ENCODE peak calls at places on chromosomes 5 and 9, in seven cellular contexts. I is adrenal gland; K is tibial nerve; T is foreskin fibroblast; Z is PC-9; U is CD4-positive, CD25-positive, alpha-beta regulatory T cell; G is fibroblast of the aortic adventitia. N is an unnamed sample.

GRCh38 chr5:14258840-14259239 is 115.7 kb downstream of the TRIO start:
- DNase-seq in I (no peak), U (no peak), G (no peak), Z (no peak), T (no peak), K (no peak), N (no peak)

GRCh38 chr5:132059043-132059695 is 1.3 kb upstream of the IL3 start:
- DNase-seq in Z (no peak), G (no peak), I (peak), U (peak), K (no peak), T (no peak), N (peak)

GRCh38 chr5:14242447-14242846 is 99.3 kb downstream of the TRIO start:
- DNase-seq in T (no peak), U (no peak), K (no peak), Z (no peak), I (no peak), G (no peak), N (no peak)

GRCh38 chr9:90044263-90044662 is 439.5 kb downstream of the GADD45G start:
- DNase-seq in I (no peak), Z (no peak), U (no peak), K (no peak), T (no peak), G (no peak), N (no peak)

GRCh38 chr9:35522189-35522588 is 32.3 kb downstream of the RUSC2 start:
- DNase-seq in U (no peak), T (no peak), I (no peak), G (no peak), Z (no peak), K (no peak), N (no peak)

GRCh38 chr5:144304683-144305082 is 134.0 kb downstream of the KCTD16 start:
- DNase-seq in Z (no peak), T (no peak), K (no peak), I (no peak), U (no peak), G (no peak), N (no peak)

GRCh38 chr5:38870595-38870994 is 24.8 kb downstream of the OSMR start:
- DNase-seq in Z (no peak), U (no peak), I (no peak), K (no peak), T (no peak), G (no peak), N (no peak)

GRCh38 chr5:89934069-89934468 is 475.5 kb downstream of the CETN3 start:
- DNase-seq in Z (no peak), U (no peak), T (no peak), I (no peak), K (no peak), G (no peak), N (no peak)

GRCh38 chr5:54742417-54742889 is 224.9 kb downstream of the SNX18 start:
- DNase-seq in G (peak), Z (peak), T (peak), U (no peak), I (no peak), K (no peak), N (no peak)

GRCh38 chr5:86403190-86403589 is 214.6 kb upstream of the COX7C start:
- DNase-seq in G (no peak), K (no peak), T (no peak), Z (no peak), U (no peak), I (no peak), N (no peak)

GRCh38 chr5:144203750-144204596 is 33.3 kb downstream of the KCTD16 start:
- DNase-seq in G (peak), U (peak), T (peak), Z (peak), K (peak), I (peak), N (no peak)

GRCh38 chr5:56494300-56494704 is 261.2 kb upstream of the ANKRD55 start:
- DNase-seq in G (no peak), U (no peak), Z (no peak), T (peak), I (no peak), K (no peak), N (no peak)

GRCh38 chr5:65047225-65047624 is 278.5 kb downstream of the CWC27 start:
- DNase-seq in T (no peak), U (no peak), I (no peak), Z (no peak), G (no peak), K (no peak), N (no peak)

GRCh38 chr9:133003671-133004090 is 25.2 kb downstream of the GFI1B start:
- DNase-seq in G (no peak), Z (no peak), U (no peak), K (no peak), I (no peak), T (no peak), N (no peak)

GRCh38 chr9:77649109-77649812 is 1.1 kb upstream of the GNA14 start:
- DNase-seq in G (peak), T (peak), U (no peak), I (no peak), Z (no peak), K (no peak), N (no peak)

GRCh38 chr5:172939045-172939444 is 20.2 kb upstream of the RPL26L1 start:
- DNase-seq in U (peak), Z (no peak), G (no peak), T (peak), K (no peak), I (peak), N (no peak)

GRCh38 chr5:52961238-52961637 is 27.9 kb upstream of the ITGA2 start:
- DNase-seq in Z (no peak), T (peak), U (no peak), I (no peak), G (peak), K (no peak), N (no peak)

GRCh38 chr5:127936439-127936972 is 147.1 kb upstream of the SLC12A2 start:
- DNase-seq in Z (peak), U (no peak), I (no peak), K (no peak), T (no peak), G (no peak), N (peak)

GRCh38 chr5:123088031-123088805 is 823 bp upstream of the PRDM6 start:
- DNase-seq in Z (no peak), I (no peak), U (no peak), K (no peak), T (peak), G (no peak), N (no peak)

GRCh38 chr5:140114341-140115185 is 654 bp downstream of the PURA start:
- DNase-seq in I (peak), G (peak), T (peak), K (peak), U (peak), Z (no peak), N (no peak)

GRCh38 chr9:69016366-69017096 is 2.6 kb upstream of the PRKACG start:
- DNase-seq in G (no peak), U (no peak), I (no peak), K (no peak), T (no peak), Z (no peak), N (no peak)

GRCh38 chr9:414595-414994 is 199.9 kb downstream of the DOCK8 start:
- DNase-seq in K (no peak), T (no peak), Z (no peak), I (no peak), G (no peak), U (no peak), N (no peak)

GRCh38 chr5:80141147-80141671 is 106.1 kb downstream of the THBS4 start:
- DNase-seq in I (peak), K (peak), U (no peak), Z (no peak), G (peak), T (peak), N (no peak)

GRCh38 chr5:40738502-40738901 is 17.3 kb downstream of the TTC33 start:
- DNase-seq in U (no peak), G (no peak), I (no peak), K (no peak), Z (no peak), T (peak), N (no peak)

GRCh38 chr9:69180670-69181069 is 6.6 kb downstream of the TJP2 start:
- DNase-seq in G (peak), Z (peak), I (peak), U (peak), K (no peak), T (peak), N (peak)

GRCh38 chr9:108834959-108835696 is 20.7 kb downstream of the ACTL7B start:
- DNase-seq in G (no peak), K (no peak), T (no peak), U (no peak), Z (no peak), I (no peak), N (no peak)

GRCh38 chr5:82364497-82364896 is 86.3 kb upstream of the RPS23 start:
- DNase-seq in G (peak), I (no peak), U (no peak), Z (peak), K (no peak), T (peak), N (no peak)

GRCh38 chr9:78365979-78366697 is 69.2 kb downstream of the PSAT1 start:
- DNase-seq in I (no peak), Z (no peak), T (peak), G (peak), U (no peak), K (no peak), N (no peak)

GRCh38 chr5:10262121-10262774 is 12.2 kb downstream of the CCT5 start:
- DNase-seq in K (no peak), Z (no peak), G (no peak), U (no peak), I (no peak), T (no peak), N (no peak)

GRCh38 chr9:128634651-128635262 is 21.9 kb downstream of the DYNC2I2 start:
- DNase-seq in K (no peak), T (no peak), I (no peak), U (no peak), G (no peak), Z (no peak), N (no peak)

GRCh38 chr9:128636024-128636390 is 20.6 kb downstream of the DYNC2I2 start:
- DNase-seq in Z (peak), T (peak), G (no peak), K (no peak), U (no peak), I (peak), N (no peak)

GRCh38 chr9:128636556-128637530 is 19.8 kb downstream of the DYNC2I2 start:
- DNase-seq in I (peak), Z (no peak), K (no peak), G (no peak), T (peak), U (no peak), N (no peak)

GRCh38 chr9:128634111-128634510 is 22.5 kb downstream of the DYNC2I2 start:
- DNase-seq in K (no peak), U (no peak), T (no peak), I (peak), G (no peak), Z (no peak), N (no peak)

GRCh38 chr9:128635266-128636023 is 21.2 kb downstream of the DYNC2I2 start:
- DNase-seq in K (peak), U (no peak), G (peak), T (peak), Z (peak), I (peak), N (no peak)
- H3K4me3 ChIP-seq in K (peak), U (no peak), G (no peak), T (no peak), Z (peak), I (no peak), N (no peak)

DNA sequence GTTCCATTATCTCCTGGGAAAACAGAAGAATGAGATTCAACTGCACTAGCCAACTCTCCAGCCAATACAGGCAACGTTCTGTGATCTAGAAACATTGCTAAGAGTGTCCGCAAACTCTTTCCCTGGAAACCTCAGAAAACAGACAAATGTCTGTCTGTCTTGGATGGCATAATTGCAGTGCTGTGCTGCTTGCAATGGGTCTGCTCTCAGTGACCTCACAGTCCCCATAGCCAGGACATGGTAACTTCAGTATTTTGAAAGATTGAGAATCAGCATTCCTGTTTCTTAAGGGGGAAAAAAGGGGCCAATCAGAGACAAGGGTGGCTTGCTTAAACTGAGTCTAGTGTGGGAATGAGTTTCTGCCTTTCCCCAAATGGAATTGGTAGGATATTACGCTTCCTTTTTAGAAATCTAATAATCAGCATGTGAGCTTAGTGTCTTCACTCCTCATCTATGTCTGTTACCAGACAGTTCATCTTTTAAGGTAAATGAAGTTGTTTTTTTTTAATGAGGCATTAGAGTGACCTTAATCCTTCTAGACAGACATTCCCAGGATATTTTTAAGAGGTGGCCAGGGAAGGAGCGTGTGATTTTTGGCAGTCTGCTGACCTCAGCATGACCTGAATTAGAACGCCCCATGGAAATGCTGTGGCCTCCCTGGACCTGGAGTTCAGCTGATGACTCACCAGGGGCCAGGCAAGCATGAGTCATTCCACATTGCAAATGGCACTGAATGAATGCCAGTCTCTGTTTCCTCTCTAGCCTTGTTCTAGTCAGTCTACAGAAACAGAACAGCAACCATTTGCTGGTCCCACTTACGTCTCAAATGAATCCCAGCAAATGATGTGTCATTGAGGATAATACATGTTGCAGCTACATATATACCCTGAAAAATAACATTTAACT is 210.2 kb upstream of the ACTBL2 start:
- DNase-seq in Z (peak), T (peak), U (no peak), G (peak), I (peak), K (peak), N (no peak)
- H3K4me3 ChIP-seq in Z (no peak), T (no peak), U (no peak), G (no peak), I (no peak), K (peak), N (no peak)

DNA sequence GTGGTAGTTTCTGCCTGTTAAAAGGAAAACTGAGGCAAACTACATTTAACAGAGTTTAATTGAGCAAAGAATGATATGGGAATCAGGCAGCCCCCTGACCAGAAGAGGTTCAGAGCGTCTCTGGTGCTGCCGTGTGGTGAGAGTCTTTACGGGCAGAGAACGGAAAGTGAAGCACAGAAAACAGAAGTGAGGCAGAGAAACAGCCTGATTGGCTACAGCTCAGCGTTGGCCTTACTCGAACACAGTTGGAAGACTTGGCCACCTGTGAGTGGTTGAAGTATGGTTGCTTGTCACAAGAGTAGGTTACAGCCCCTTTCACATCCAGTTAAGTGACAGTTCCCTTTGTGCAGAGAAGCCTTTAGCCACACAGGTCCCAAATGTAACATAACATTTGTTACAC is 16.9 kb upstream of the FBP1 start:
- DNase-seq in U (peak), G (no peak), I (peak), T (no peak), K (no peak), Z (no peak), N (no peak)
- H3K4me3 ChIP-seq in U (peak), G (no peak), I (no peak), T (no peak), K (peak), Z (no peak), N (peak)

DNA sequence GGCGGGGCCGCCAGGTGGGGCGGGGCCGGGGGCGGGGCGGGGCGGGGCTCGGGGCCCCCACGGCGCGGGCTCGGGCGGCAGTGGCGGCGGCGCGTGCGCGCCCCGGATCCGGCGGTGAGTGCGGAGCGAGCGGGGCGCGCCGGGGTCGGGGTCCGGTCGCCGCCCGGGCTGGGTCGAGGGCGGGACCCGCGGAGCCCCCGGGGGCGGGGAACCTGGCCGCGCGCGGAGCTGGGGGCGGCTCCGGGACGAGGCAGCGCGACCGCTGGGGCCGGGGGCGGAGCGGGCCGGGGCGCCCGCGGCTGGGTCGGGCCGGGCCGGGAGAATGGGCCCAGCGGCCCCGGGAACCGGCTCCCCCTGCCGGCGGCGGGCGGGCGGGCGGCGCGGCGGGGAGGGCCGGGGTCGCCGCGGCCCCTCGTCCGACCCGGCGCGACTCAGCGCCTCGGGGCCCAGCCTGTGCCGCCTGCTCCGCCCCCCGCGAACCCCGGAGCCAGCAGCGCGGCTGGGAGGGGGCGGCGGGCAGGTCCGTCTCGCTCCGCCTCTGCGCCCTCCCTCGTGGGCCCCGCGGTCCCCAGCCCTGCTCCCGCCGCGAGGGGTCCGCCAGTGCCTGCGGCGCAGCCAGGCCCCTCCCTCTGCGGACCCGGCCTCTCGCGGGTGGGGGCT is 3.1 kb downstream of the EGFL7 start:
- DNase-seq in G (no peak), Z (no peak), I (no peak), K (no peak), T (no peak), U (no peak), N (no peak)
- H3K4me3 ChIP-seq in G (peak), Z (peak), I (no peak), K (peak), T (peak), U (no peak), N (no peak)

GRCh38 chr5:87900419-87900818 is 368.2 kb downstream of the TMEM161B start:
- DNase-seq in Z (no peak), I (no peak), T (no peak), K (no peak), G (no peak), U (no peak), N (no peak)
- H3K4me3 ChIP-seq in Z (no peak), I (no peak), T (no peak), K (no peak), G (no peak), U (no peak), N (no peak)

GRCh38 chr5:142826093-142826492 is 55.9 kb downstream of the ARHGAP26 start:
- DNase-seq in T (no peak), Z (no peak), I (no peak), G (no peak), K (no peak), U (no peak), N (no peak)

GRCh38 chr5:142825378-142826089 is 55.4 kb downstream of the ARHGAP26 start:
- DNase-seq in G (no peak), K (no peak), Z (peak), T (no peak), U (no peak), I (no peak), N (no peak)

GRCh38 chr5:142823176-142823575 is 53.0 kb downstream of the ARHGAP26 start:
- DNase-seq in Z (no peak), G (peak), U (no peak), K (no peak), I (no peak), T (peak), N (no peak)

GRCh38 chr5:142821733-142822487 is 51.7 kb downstream of the ARHGAP26 start:
- DNase-seq in Z (peak), I (no peak), T (peak), U (peak), G (peak), K (no peak), N (no peak)

GRCh38 chr5:142824391-142824790 is 54.2 kb downstream of the ARHGAP26 start:
- DNase-seq in G (no peak), T (no peak), I (no peak), U (no peak), K (no peak), Z (no peak), N (no peak)
- H3K4me3 ChIP-seq in G (no peak), T (no peak), I (no peak), U (no peak), K (no peak), Z (no peak), N (no peak)